ENCODE peak calls at places on chromosomes 12 and 14, in four cellular contexts. One of them, this sample, is unnamed.

GRCh38 chr12:133130808-133131128 is 341 bp downstream of the ZNF10 start:
- DNase-seq in WTC11: peak; percentile 17
- DNase-seq in GM12878: no peak
- DNase-seq in HepG2: no peak
- DNase-seq in this sample: peak; percentile 14

GRCh38 chr12:21573733-21574358 is 30.8 kb downstream of the GYS2 start:
- DNase-seq in GM12878: no peak
- DNase-seq in HepG2: no peak
- DNase-seq in WTC11: no peak
- DNase-seq in this sample: no peak

GRCh38 chr14:96253140-96253539 is 2.9 kb upstream of the BDKRB1 start:
- DNase-seq in HepG2: no peak
- DNase-seq in GM12878: no peak
- DNase-seq in WTC11: no peak
- DNase-seq in this sample: no peak

GRCh38 chr12:109111775-109112491 is 4.5 kb upstream of the ACACB start:
- DNase-seq in GM12878: no peak
- DNase-seq in HepG2: peak; percentile 45
- DNase-seq in WTC11: peak; percentile 57
- DNase-seq in this sample: peak; percentile 71

GRCh38 chr14:104444159-104445030 is 135.2 kb upstream of the C14orf180 start:
- DNase-seq in GM12878: no peak
- DNase-seq in WTC11: no peak
- DNase-seq in HepG2: no peak
- DNase-seq in this sample: no peak

GRCh38 chr12:28963554-28963953 is 185.5 kb upstream of the FAR2 start:
- DNase-seq in HepG2: no peak
- DNase-seq in GM12878: no peak
- DNase-seq in WTC11: no peak
- DNase-seq in this sample: no peak

GRCh38 chr12:6462234-6462995 is 8.1 kb downstream of the VAMP1 start:
- DNase-seq in HepG2: no peak
- DNase-seq in WTC11: peak; percentile 3
- DNase-seq in GM12878: no peak
- DNase-seq in this sample: no peak

GRCh38 chr12:19847294-19848059 is 408.2 kb downstream of the AEBP2 start:
- DNase-seq in GM12878: no peak
- DNase-seq in WTC11: no peak
- DNase-seq in HepG2: no peak
- DNase-seq in this sample: no peak

GRCh38 chr12:67595365-67595764 is 53.2 kb upstream of the DYRK2 start:
- DNase-seq in HepG2: no peak
- DNase-seq in WTC11: no peak
- DNase-seq in GM12878: no peak
- DNase-seq in this sample: no peak

GRCh38 chr14:98259881-98260280 is 1012.1 kb downstream of the BCL11B start:
- DNase-seq in WTC11: no peak
- DNase-seq in HepG2: no peak
- DNase-seq in GM12878: no peak
- DNase-seq in this sample: no peak

GRCh38 chr14:104967414-104968152 is 10.6 kb downstream of the AHNAK2 start:
- DNase-seq in HepG2: no peak
- DNase-seq in GM12878: no peak
- DNase-seq in WTC11: peak; percentile 47
- DNase-seq in this sample: no peak

GRCh38 chr12:49767333-49767732 is 26.0 kb downstream of the TMBIM6 start:
- DNase-seq in GM12878: no peak
- DNase-seq in WTC11: no peak
- DNase-seq in HepG2: no peak
- DNase-seq in this sample: no peak

GRCh38 chr12:12214635-12215131 is 52.2 kb downstream of the LRP6 start:
- DNase-seq in GM12878: peak; percentile 35
- DNase-seq in HepG2: peak; percentile 24
- DNase-seq in WTC11: no peak
- DNase-seq in this sample: no peak

GRCh38 chr14:74882103-74882920 is 596 bp downstream of the DLST start:
- DNase-seq in GM12878: no peak
- DNase-seq in HepG2: no peak
- DNase-seq in WTC11: no peak
- DNase-seq in this sample: peak; percentile 61

GRCh38 chr12:72296389-72296788 is 24.2 kb downstream of the TRHDE start:
- DNase-seq in GM12878: no peak
- DNase-seq in HepG2: no peak
- DNase-seq in WTC11: no peak
- DNase-seq in this sample: no peak

GRCh38 chr12:4584281-4584680 is 22.3 kb downstream of the DYRK4 start:
- DNase-seq in HepG2: no peak
- DNase-seq in GM12878: no peak
- DNase-seq in WTC11: no peak
- DNase-seq in this sample: no peak

GRCh38 chr12:107377596-107378385 is 284.4 kb upstream of the CRY1 start:
- DNase-seq in WTC11: no peak
- DNase-seq in HepG2: no peak
- DNase-seq in GM12878: no peak
- DNase-seq in this sample: no peak

GRCh38 chr14:51228890-51229289 is 11.2 kb upstream of the TMX1 start:
- DNase-seq in HepG2: no peak
- DNase-seq in WTC11: no peak
- DNase-seq in GM12878: no peak
- DNase-seq in this sample: no peak

GRCh38 chr12:124276337-124276736 is 18.6 kb upstream of the RFLNA start:
- DNase-seq in WTC11: no peak
- DNase-seq in HepG2: no peak
- DNase-seq in GM12878: no peak
- DNase-seq in this sample: no peak

GRCh38 chr12:93025145-93026103 is 96.3 kb upstream of the EEA1 start:
- DNase-seq in WTC11: no peak
- DNase-seq in HepG2: no peak
- DNase-seq in GM12878: peak; percentile 63
- DNase-seq in this sample: peak; percentile 28

GRCh38 chr14:20441466-20441865 is 5.5 kb upstream of the KLHL33 start:
- DNase-seq in GM12878: no peak
- DNase-seq in HepG2: no peak
- DNase-seq in WTC11: no peak
- DNase-seq in this sample: no peak

GRCh38 chr14:20446889-20447288 is 7.7 kb downstream of the OSGEP start:
- DNase-seq in WTC11: no peak
- DNase-seq in GM12878: no peak
- DNase-seq in HepG2: no peak
- DNase-seq in this sample: no peak
- TF ChIP-seq ETV6 in WTC11: no peak
- TF ChIP-seq ETV6 in GM12878: no peak
- TF ChIP-seq ETV6 in HepG2: no peak
- TF ChIP-seq ETV6 in this sample: no peak

GRCh38 chr12:121871501-121871900 is 12.8 kb upstream of the HPD start:
- DNase-seq in WTC11: no peak
- DNase-seq in HepG2: no peak
- DNase-seq in GM12878: no peak
- DNase-seq in this sample: peak; percentile 44
- TF ChIP-seq ETV6 in WTC11: no peak
- TF ChIP-seq ETV6 in HepG2: no peak
- TF ChIP-seq ETV6 in GM12878: no peak
- TF ChIP-seq ETV6 in this sample: no peak

DNA sequence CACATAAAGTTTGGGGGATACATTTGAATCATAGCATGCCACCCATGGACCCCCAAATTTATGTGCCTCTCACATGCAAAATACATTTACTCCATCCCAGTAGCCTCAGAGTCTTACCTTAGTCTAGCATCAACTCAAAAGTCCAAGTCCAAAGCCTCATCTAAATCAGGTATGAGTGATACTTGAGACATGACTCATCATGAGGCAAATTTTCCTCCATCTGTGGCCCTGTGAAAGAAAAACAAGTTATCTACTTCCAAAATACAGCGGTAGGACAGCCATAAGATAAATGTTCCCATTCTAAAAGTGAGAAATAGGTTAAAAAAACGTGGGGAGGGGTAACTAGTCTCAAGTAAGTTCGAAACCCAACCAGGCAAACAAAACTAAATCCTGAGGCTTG is 444.2 kb downstream of the SNAPC1 start:
- DNase-seq in GM12878: no peak
- DNase-seq in WTC11: no peak
- DNase-seq in HepG2: no peak
- DNase-seq in this sample: no peak
- TF ChIP-seq ETV6 in GM12878: no peak
- TF ChIP-seq ETV6 in WTC11: no peak
- TF ChIP-seq ETV6 in HepG2: no peak
- TF ChIP-seq ETV6 in this sample: no peak

GRCh38 chr14:65411656-65412188 is 808 bp upstream of the FUT8 start:
- DNase-seq in HepG2: peak; percentile 86
- DNase-seq in WTC11: peak; percentile 90
- DNase-seq in GM12878: no peak
- DNase-seq in this sample: peak; percentile 79

GRCh38 chr14:65413739-65414045 is 1.2 kb downstream of the FUT8 start:
- DNase-seq in GM12878: no peak
- DNase-seq in WTC11: no peak
- DNase-seq in HepG2: no peak
- DNase-seq in this sample: no peak

GRCh38 chr14:65412189-65412846 is at the start of gene FUT8:
- DNase-seq in HepG2: peak; percentile 81
- DNase-seq in GM12878: peak; percentile 80
- DNase-seq in WTC11: peak; percentile 96
- DNase-seq in this sample: peak; percentile 67

GRCh38 chr14:65414961-65415589 is 2.5 kb downstream of the FUT8 start:
- DNase-seq in HepG2: peak; percentile 10
- DNase-seq in GM12878: no peak
- DNase-seq in WTC11: no peak
- DNase-seq in this sample: no peak

GRCh38 chr14:65412881-65413738 is 580 bp downstream of the FUT8 start:
- DNase-seq in GM12878: no peak
- DNase-seq in HepG2: peak; percentile 17
- DNase-seq in WTC11: peak; percentile 41
- DNase-seq in this sample: no peak
- TF ChIP-seq ETV6 in GM12878: no peak
- TF ChIP-seq ETV6 in HepG2: no peak
- TF ChIP-seq ETV6 in WTC11: no peak
- TF ChIP-seq ETV6 in this sample: no peak

DNA sequence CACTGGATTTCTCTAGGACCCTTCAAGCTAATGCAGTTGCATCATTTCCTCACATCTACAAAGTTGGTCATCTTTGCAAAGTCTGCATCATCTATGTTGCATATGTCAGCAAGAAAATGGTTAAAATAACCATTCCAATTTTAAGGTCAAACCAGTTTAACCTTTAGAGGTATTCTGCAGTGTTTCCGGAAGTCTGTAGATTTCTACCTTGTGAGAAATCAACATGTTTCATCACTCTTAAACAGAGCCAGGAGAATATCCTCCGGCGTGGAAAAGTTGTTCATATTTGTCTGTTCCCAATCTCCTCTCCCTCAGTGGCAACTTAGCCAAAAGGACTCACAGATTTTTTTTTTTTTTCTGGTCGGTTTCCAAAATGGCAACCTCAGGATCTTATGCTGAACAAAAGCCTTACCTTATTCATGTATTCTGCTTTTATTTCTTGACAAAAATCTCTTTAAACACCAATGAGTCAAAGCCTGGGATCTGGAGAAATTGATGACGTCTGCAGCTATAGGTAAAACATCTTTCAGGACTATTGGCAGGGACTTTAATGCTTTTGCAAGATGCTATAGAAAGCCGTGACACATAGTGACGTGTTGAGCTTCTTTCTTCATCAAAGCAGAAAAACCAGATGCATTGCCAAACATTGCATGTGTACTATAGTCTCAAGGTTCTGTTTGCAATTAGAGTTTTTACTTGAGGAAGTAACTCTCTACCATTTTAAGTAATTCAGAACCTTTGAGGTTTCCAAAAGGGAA is 16.0 kb upstream of the CDK17 start:
- DNase-seq in WTC11: no peak
- DNase-seq in HepG2: peak; percentile 21
- DNase-seq in GM12878: no peak
- DNase-seq in this sample: no peak
- TF ChIP-seq ETV6 in WTC11: no peak
- TF ChIP-seq ETV6 in HepG2: no peak
- TF ChIP-seq ETV6 in GM12878: no peak
- TF ChIP-seq ETV6 in this sample: no peak

GRCh38 chr14:24058260-24058950 is 6.6 kb downstream of the CARMIL3 start:
- DNase-seq in WTC11: peak; percentile 88
- DNase-seq in GM12878: no peak
- DNase-seq in HepG2: peak; percentile 89
- DNase-seq in this sample: peak; percentile 64
- TF ChIP-seq ETV6 in WTC11: peak; percentile 13
- TF ChIP-seq ETV6 in GM12878: no peak
- TF ChIP-seq ETV6 in HepG2: peak; percentile 69
- TF ChIP-seq ETV6 in this sample: no peak

GRCh38 chr14:64502476-64503183 is 1.0 kb downstream of the ZBTB25 start:
- DNase-seq in HepG2: no peak
- DNase-seq in WTC11: no peak
- DNase-seq in GM12878: no peak
- DNase-seq in this sample: no peak

GRCh38 chr14:64500088-64500487 is 3.5 kb downstream of the ZBTB25 start:
- DNase-seq in HepG2: no peak
- DNase-seq in GM12878: no peak
- DNase-seq in WTC11: no peak
- DNase-seq in this sample: no peak

GRCh38 chr14:64503184-64503433 is 529 bp downstream of the ZBTB25 start:
- DNase-seq in HepG2: no peak
- DNase-seq in WTC11: no peak
- DNase-seq in GM12878: no peak
- DNase-seq in this sample: no peak

GRCh38 chr14:64503434-64504309 is at the start of gene ZBTB25:
- DNase-seq in GM12878: peak; percentile 83
- DNase-seq in WTC11: peak; percentile 87
- DNase-seq in HepG2: peak; percentile 90
- DNase-seq in this sample: peak; percentile 71

DNA sequence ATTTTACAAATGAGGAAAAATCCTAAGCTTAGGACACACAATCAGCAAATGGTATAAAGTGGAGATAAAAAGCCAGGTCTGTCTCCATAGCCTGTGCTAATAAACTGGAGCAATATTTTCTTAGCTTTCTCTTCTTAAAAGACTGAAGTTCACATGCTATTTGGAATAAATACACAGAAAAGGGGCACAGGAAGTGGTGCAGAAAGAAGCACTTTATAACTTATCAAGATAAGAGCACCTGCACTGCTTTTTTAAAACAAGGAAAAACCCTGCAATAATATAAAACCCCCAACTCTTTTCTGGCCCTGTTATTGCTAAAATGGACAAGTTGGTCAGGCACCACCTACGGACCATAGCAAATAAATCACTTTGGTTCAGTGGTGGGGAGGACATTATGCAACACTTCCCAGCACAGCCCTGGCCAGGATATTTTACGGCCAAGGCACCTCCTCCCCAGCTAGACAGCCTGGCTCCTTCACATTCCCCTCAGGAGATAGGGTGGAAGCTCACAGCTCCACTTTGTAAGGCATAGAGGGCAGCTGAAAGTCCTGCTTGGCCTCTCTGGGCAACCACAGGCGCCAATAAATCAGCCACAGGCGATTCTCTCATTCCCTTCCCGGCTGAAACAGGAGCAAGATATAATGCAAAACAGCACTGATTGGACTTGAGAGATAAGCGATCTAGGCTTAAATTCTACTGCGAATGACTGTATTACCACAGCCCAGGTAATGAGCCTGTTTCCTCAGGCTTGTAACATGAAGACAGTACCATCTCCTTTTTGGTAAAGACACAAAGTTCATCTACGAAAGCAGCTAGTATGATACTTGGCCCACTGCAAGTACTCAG is 2.1 kb downstream of the ZBTB25 start:
- DNase-seq in HepG2: peak; percentile 55
- DNase-seq in WTC11: no peak
- DNase-seq in GM12878: no peak
- DNase-seq in this sample: no peak
- TF ChIP-seq ETV6 in HepG2: no peak
- TF ChIP-seq ETV6 in WTC11: no peak
- TF ChIP-seq ETV6 in GM12878: no peak
- TF ChIP-seq ETV6 in this sample: no peak

This sample was measured in K562.